ENCODE peak calls at places on chromosomes 12 and 14, in seven cellular contexts. Y, P, B, F, Q, N and S are unnamed samples.

GRCh38 chr12:109739747-109740693 is 26.4 kb downstream of the FAM222A start:
- DNase-seq in Y (peak), P (no peak), B (no peak), F (peak), Q (no peak), N (no peak), S (no peak)

GRCh38 chr14:41785696-41786095 is 179.0 kb downstream of the LRFN5 start:
- DNase-seq in Y (no peak), P (no peak), B (no peak), F (no peak), Q (no peak), N (no peak), S (no peak)

GRCh38 chr12:47562201-47562600 is 143.6 kb downstream of the RPAP3 start:
- DNase-seq in Y (no peak), P (no peak), B (no peak), F (no peak), Q (no peak), N (no peak), S (no peak)

GRCh38 chr12:52246720-52247621 is 13.9 kb downstream of the KRT7 start:
- DNase-seq in Y (peak), P (peak), B (no peak), F (no peak), Q (no peak), N (no peak), S (peak)

GRCh38 chr12:120887253-120888043 is 16.7 kb downstream of the SPPL3 start:
- DNase-seq in Y (no peak), P (no peak), B (no peak), F (no peak), Q (no peak), N (no peak), S (no peak)

GRCh38 chr12:127429556-127429955 is 837.4 kb upstream of the TMEM132C start:
- DNase-seq in Y (no peak), P (no peak), B (no peak), F (no peak), Q (no peak), N (no peak), S (no peak)

GRCh38 chr12:50542448-50542847 is 37.7 kb downstream of the DIP2B start:
- DNase-seq in Y (no peak), P (peak), B (no peak), F (no peak), Q (no peak), N (no peak), S (peak)

GRCh38 chr12:31970199-31970598 is 11.0 kb downstream of the RESF1 start:
- DNase-seq in Y (no peak), P (peak), B (no peak), F (no peak), Q (no peak), N (no peak), S (peak)

GRCh38 chr12:59164991-59165718 is 244.9 kb upstream of the LRIG3 start:
- DNase-seq in Y (no peak), P (peak), B (no peak), F (no peak), Q (no peak), N (no peak), S (peak)

GRCh38 chr12:89421093-89421835 is 69.0 kb upstream of the DUSP6 start:
- DNase-seq in Y (no peak), P (no peak), B (no peak), F (no peak), Q (no peak), N (no peak), S (no peak)
- TF ChIP-seq CTCF in Y (no peak), P (no peak), B (no peak), F (no peak), Q (peak), N (no peak), S (no peak)

DNA sequence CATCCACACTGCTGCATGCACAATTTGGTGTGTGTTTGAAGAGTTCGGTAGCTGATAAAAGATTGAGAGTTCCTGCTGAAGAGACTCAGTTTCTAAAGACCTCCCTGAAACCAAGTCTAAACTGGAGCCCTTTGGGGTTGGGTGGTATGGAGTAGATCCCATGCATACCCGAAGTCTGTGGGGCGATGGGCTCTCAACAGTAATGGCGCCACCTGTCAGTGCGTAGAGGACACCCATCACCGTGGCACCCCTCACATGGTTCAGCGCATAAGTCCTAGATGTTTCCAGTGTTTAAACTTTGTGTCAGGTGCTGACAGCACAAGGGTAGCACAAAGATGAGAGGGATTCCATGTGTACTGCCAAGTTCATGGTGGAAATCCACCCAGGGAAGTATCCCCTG is 85.9 kb downstream of the ESR2 start:
- DNase-seq in Y (no peak), P (no peak), B (no peak), F (no peak), Q (no peak), N (no peak), S (no peak)
- TF ChIP-seq CTCF in Y (no peak), P (no peak), B (no peak), F (no peak), Q (no peak), N (no peak), S (no peak)

GRCh38 chr12:39443704-39444234 is 849 bp upstream of the KIF21A start:
- DNase-seq in Y (no peak), P (peak), B (no peak), F (no peak), Q (no peak), N (no peak), S (no peak)

GRCh38 chr12:39441189-39441962 is 1.5 kb downstream of the KIF21A start:
- DNase-seq in Y (no peak), P (no peak), B (no peak), F (no peak), Q (no peak), N (no peak), S (no peak)

GRCh38 chr12:39441963-39442894 is 691 bp downstream of the KIF21A start:
- DNase-seq in Y (peak), P (peak), B (peak), F (peak), Q (peak), N (peak), S (peak)

GRCh38 chr12:39440781-39441180 is 2.1 kb downstream of the KIF21A start:
- DNase-seq in Y (no peak), P (no peak), B (no peak), F (no peak), Q (no peak), N (no peak), S (no peak)

GRCh38 chr12:39442895-39443703 is at the start of gene KIF21A:
- DNase-seq in Y (peak), P (peak), B (peak), F (peak), Q (peak), N (peak), S (peak)
- TF ChIP-seq CTCF in Y (peak), P (peak), B (peak), F (peak), Q (peak), N (peak), S (peak)

GRCh38 chr14:83071888-83072501 is 1538.3 kb upstream of the SEL1L start:
- DNase-seq in Y (no peak), P (no peak), B (no peak), F (no peak), Q (no peak), N (no peak), S (peak)
- TF ChIP-seq CTCF in Y (no peak), P (no peak), B (no peak), F (no peak), Q (peak), N (no peak), S (peak)